ENCODE peak calls at places on chromosomes 7 and 10, in six cellular contexts. U is fibroblast of lung, M is MM.1S, Q is GM23248, L is neural progenitor cell, T is IMR-90. C is an unnamed sample.

GRCh38 chr10:132518572-132519381 is 18.8 kb upstream of the INPP5A start:
- DNase-seq in U (no peak), M (no peak), Q (no peak), L (peak; percentile 59), T (no peak), C (no peak)

GRCh38 chr7:39609084-39609461 is 14.3 kb upstream of the RALA start:
- DNase-seq in U (peak; percentile 74), M (no peak), Q (peak; percentile 82), L (no peak), T (peak; percentile 83), C (no peak)

GRCh38 chr10:99993994-99994689 is 15.6 kb downstream of the DNMBP start:
- DNase-seq in U (peak; percentile 96), M (no peak), Q (peak; percentile 85), L (no peak), T (peak; percentile 95), C (peak; percentile 29)

GRCh38 chr7:30594055-30594539 is 581 bp upstream of the GARS1 start:
- DNase-seq in U (peak; percentile 38), M (no peak), Q (peak; percentile 63), L (peak; percentile 70), T (peak; percentile 24), C (peak; percentile 52)

GRCh38 chr10:89563861-89564478 is 28.6 kb upstream of the SLC16A12 start:
- DNase-seq in U (peak; percentile 31), M (peak; percentile 53), Q (peak; percentile 62), L (peak; percentile 55), T (peak; percentile 60), C (peak; percentile 9)

GRCh38 chr7:70788276-70788675 is 343.7 kb upstream of the GALNT17 start:
- DNase-seq in U (peak; percentile 9), M (no peak), Q (no peak), L (no peak), T (no peak), C (no peak)

GRCh38 chr10:30127120-30127541 is 67.7 kb upstream of the JCAD start:
- DNase-seq in U (peak; percentile 31), M (no peak), Q (peak; percentile 85), L (no peak), T (no peak), C (no peak)

GRCh38 chr7:103141753-103142404 is 7.0 kb downstream of the NAPEPLD start:
- DNase-seq in U (peak; percentile 75), M (no peak), Q (no peak), L (no peak), T (no peak), C (no peak)

GRCh38 chr10:51527806-51528205 is 171.6 kb downstream of the CSTF2T start:
- DNase-seq in U (no peak), M (no peak), Q (no peak), L (no peak), T (no peak), C (no peak)

GRCh38 chr10:71060636-71061426 is 151.5 kb upstream of the UNC5B start:
- DNase-seq in U (no peak), M (no peak), Q (no peak), L (peak; percentile 29), T (no peak), C (no peak)

GRCh38 chr10:71059059-71059818 is 153.1 kb upstream of the UNC5B start:
- DNase-seq in U (no peak), M (no peak), Q (no peak), L (no peak), T (no peak), C (no peak)

GRCh38 chr10:71059943-71060342 is 152.4 kb upstream of the UNC5B start:
- DNase-seq in U (no peak), M (no peak), Q (no peak), L (no peak), T (no peak), C (no peak)

GRCh38 chr10:71061472-71061871 is 150.9 kb upstream of the UNC5B start:
- DNase-seq in U (no peak), M (no peak), Q (no peak), L (peak; percentile 36), T (no peak), C (no peak)

DNA sequence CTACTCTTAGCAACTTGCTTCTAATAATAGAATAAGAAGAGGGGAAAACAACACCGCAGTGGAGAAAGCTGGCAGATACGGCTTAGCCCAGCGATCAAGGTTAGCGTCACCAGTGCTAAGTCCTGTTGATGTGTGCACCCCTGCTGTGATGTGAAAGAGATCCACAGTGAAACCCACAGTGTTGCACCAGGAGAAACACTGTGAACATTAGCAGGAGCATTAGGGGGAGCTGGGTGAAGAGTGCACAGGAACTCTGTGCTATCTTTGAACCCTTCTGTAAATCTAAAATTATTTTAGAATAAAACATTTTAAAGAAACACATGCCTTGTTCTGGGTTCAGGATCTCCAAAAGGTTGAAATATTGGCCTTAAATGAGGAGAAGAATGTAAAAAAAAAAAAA is 154.1 kb upstream of the UNC5B start:
- DNase-seq in U (no peak), M (no peak), Q (no peak), L (no peak), T (no peak), C (no peak)
- H4K20me1 ChIP-seq in U (no peaks in the 10 kb centered on the region), M (no peaks in the 10 kb centered on the region), Q (no peaks in the 10 kb centered on the region), L (no peaks in the 10 kb centered on the region), T (no peaks in the 10 kb centered on the region), C (no peaks in the 10 kb centered on the region)

GRCh38 chr10:5987747-5988146 is 10.4 kb upstream of the IL15RA start:
- DNase-seq in U (no peak), M (no peak), Q (no peak), L (no peak), T (no peak), C (no peak)
- H2AFZ ChIP-seq in U (no peak overlapping the region), M (no peak overlapping the region), Q (no peak overlapping the region), L (no peak overlapping the region), T (no peak overlapping the region), C (no peak overlapping the region)

DNA sequence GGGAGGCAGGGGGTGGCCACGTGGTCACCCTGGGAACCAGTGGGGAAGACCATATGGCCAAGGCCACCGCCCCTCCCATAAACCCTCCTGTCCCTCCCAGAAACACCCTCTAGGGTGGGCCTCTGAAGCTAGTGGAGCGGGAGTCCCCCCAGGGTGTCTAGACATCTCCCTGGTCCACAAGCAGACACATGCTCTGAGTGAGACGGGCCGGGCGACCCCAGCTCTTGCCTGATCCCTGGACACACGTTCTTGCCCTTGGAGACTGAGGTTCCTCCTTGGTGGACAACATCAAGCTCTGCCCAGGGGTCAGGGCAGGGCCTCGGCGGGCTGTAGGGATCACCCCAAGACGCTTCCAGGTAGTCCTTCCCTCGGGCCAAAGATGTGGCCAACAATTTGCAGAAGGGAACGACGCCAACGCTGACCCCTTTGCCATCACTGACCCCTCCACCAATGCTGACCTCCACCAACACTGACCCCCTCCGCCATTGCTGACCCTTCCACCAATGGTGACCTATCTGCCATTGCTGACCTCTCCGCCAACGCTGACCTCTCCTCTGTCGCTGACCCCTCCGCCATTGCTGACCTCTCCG is 57.1 kb downstream of the FOXL3 start:
- DNase-seq in U (no peak), M (no peak), Q (no peak), L (no peak), T (no peak), C (no peak)
- H3K9ac ChIP-seq in U (no peak overlapping the region), M (no peak overlapping the region), Q (no peak overlapping the region), L (no peak overlapping the region), T (no peak overlapping the region), C (no peak overlapping the region)

DNA sequence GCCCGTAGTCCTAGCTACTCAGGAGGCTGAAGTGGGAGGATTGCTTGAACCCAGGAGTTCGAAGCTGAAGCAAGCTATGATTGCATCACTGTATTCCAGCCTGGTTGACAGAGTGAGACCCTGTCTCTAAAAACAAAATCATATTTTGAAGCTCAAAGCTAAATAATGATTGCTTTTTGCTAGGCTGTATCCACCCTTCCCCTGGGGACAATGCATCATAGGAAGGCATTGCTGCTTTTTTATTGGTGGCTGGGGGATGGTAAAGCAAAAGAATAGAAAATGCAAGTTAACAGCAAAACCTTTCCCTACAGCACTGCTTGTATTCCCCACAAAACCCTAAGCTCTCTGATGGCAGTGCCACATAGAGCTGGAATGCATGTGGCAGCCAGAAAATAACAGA is 107.5 kb upstream of the WAC start:
- DNase-seq in U (no peak), M (no peak), Q (peak; percentile 12), L (no peak), T (no peak), C (no peak)
- H4K20me1 ChIP-seq in U (no peaks in the 10 kb centered on the region), M (no peaks in the 10 kb centered on the region), Q (no peaks in the 10 kb centered on the region), L (no peaks in the 10 kb centered on the region), T (no peaks in the 10 kb centered on the region), C (no peaks in the 10 kb centered on the region)

DNA sequence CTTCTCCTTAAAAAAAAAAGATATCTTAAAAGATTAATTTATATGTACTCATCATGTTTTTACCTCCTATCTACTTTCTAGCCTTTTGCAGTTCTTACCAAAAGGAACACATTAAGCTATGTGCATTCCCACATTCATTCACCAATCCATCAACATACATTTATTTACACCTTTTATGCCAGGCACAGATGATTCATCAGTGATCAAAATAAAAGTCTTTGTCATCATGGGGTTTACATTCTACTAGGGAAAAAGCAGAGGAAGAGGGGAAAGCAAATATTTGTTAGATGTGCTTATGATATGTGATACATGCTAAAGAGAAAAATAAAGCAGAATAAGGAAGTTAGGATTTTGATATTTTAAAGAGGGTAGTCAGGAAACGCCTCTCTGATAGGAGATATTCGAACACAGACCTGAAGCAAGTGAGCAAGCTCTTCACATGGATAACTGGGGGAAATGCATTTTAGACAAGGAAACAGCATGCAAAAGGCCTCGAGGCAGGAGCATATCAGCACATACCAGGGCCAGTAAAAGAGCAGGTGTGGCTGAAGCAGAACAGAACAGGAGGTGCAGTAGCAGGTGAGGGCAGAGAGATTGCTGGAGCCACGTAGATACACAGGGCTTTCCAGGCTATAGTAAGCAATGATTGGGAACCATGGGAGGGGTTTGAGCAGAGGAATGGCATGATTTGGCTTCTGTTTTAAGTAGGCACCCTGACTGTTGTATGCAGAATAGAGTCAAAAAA is 67.4 kb downstream of the REEP3 start:
- DNase-seq in U (peak; percentile 22), M (no peak), Q (peak; percentile 31), L (no peak), T (peak; percentile 39), C (no peak)
- H2AFZ ChIP-seq in U (no peak overlapping the region), M (no peak overlapping the region), Q (no peak overlapping the region), L (no peak overlapping the region), T (no peak overlapping the region), C (no peak overlapping the region)

DNA sequence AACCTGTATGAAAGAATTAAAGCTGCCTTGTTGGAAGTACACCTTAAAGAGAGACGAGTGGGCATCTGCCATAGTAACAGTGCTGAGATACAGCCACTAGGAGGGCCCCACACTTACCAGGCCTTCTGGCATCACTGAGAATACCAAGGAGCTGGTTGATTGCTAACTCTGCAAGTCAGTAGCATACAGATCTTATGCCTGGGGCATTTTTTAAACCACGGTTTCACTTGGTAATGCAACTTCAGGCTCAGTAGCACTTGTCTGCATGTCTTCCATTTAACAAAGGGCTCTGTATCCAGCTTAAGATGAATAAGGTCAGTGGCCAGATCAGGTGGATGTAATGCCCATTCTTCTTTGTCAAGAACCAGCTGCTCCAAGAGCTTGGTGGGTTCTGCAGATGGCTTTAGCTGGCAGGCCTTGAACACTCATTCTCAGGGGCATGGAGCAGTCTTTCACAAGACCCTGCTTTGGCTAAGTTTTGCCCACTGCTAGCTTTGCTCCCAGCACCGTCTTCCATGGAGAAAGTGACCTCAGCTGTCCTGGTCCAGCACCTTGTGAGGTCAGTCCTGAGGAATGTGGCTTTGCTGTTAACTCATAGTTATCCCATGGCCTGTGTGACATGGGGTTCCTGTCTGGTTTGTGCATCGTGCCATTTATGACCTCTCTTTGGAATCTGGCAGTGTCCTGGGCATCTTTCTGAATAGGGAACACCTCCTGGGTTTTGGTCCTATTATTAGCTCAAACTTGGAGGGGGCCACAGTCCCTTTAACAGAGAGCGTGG is 68.1 kb downstream of the BMPER start:
- DNase-seq in U (no peak), M (no peak), Q (no peak), L (no peak), T (peak; percentile 50), C (no peak)
- H3K9ac ChIP-seq in U (no peak overlapping the region), M (no peak overlapping the region), Q (no peak overlapping the region), L (no peak overlapping the region), T (no peak overlapping the region), C (no peak overlapping the region)

C was measured in DND-41.